ENCODE peak calls at places on chromosome 21, in six cellular contexts. X, Z, C, Y, S and R are unnamed samples. For H3K27me3, the result is how much of the 10 kb centered on the place peaks cover.

GRCh38 chr21:31501921-31502320 is 157.6 kb upstream of the SOD1 start:
- DNase-seq in X (no peak), Z (no peak), C (no peak), Y (no peak), S (no peak), R (no peak)

GRCh38 chr21:41477641-41478318 is 30.2 kb downstream of the TMPRSS2 start:
- DNase-seq in X (no peak), Z (no peak), C (peak), Y (no peak), S (no peak), R (no peak)

GRCh38 chr21:43373387-43374227 is 53.3 kb downstream of the SIK1 start:
- DNase-seq in X (no peak), Z (no peak), C (peak), Y (no peak), S (no peak), R (no peak)

GRCh38 chr21:42299324-42300044 is 15.7 kb downstream of the TFF3 start:
- DNase-seq in X (peak), Z (no peak), C (no peak), Y (no peak), S (peak), R (no peak)

GRCh38 chr21:29843818-29844217 is 96.0 kb downstream of the GRIK1 start:
- DNase-seq in X (no peak), Z (no peak), C (no peak), Y (no peak), S (no peak), R (no peak)

GRCh38 chr21:42621828-42622199 is 31.6 kb upstream of the PDE9A start:
- DNase-seq in X (no peak), Z (no peak), C (no peak), Y (no peak), S (no peak), R (no peak)

GRCh38 chr21:43365611-43366426 is 61.1 kb downstream of the SIK1 start:
- DNase-seq in X (no peak), Z (no peak), C (no peak), Y (no peak), S (no peak), R (no peak)

GRCh38 chr21:46141767-46142580 is 13.4 kb downstream of the FTCD start:
- DNase-seq in X (no peak), Z (no peak), C (no peak), Y (no peak), S (peak), R (no peak)

GRCh38 chr21:42027085-42027803 is 17.1 kb upstream of the ZBTB21 start:
- DNase-seq in X (no peak), Z (no peak), C (no peak), Y (no peak), S (no peak), R (no peak)

GRCh38 chr21:41707231-41707988 is 59.4 kb downstream of the RIPK4 start:
- DNase-seq in X (peak), Z (no peak), C (peak), Y (no peak), S (no peak), R (no peak)

GRCh38 chr21:33559813-33560212 is 17.0 kb downstream of the SON start:
- DNase-seq in X (no peak), Z (no peak), C (no peak), Y (no peak), S (no peak), R (no peak)

GRCh38 chr21:46154955-46155513 is 345 bp downstream of the FTCD start:
- DNase-seq in X (no peak), Z (no peak), C (no peak), Y (no peak), S (no peak), R (peak)

GRCh38 chr21:34889287-34889536 is 159.9 kb downstream of the RUNX1 start:
- DNase-seq in X (peak), Z (no peak), C (peak), Y (no peak), S (peak), R (no peak)

GRCh38 chr21:32348604-32349332 is 44.0 kb downstream of the URB1 start:
- DNase-seq in X (peak), Z (no peak), C (no peak), Y (no peak), S (no peak), R (no peak)

GRCh38 chr21:10616535-10616934 is 95.2 kb downstream of the TPTE start:
- DNase-seq in X (no peak), Z (no peak), C (no peak), Y (no peak), S (no peak), R (no peak)

GRCh38 chr21:32463889-32464300 is 51.4 kb downstream of the EVA1C start:
- DNase-seq in X (no peak), Z (no peak), C (peak), Y (peak), S (no peak), R (no peak)

GRCh38 chr21:17501107-17502006 is 11.5 kb upstream of the CXADR start:
- DNase-seq in X (peak), Z (no peak), C (no peak), Y (no peak), S (no peak), R (no peak)

GRCh38 chr21:43712268-43712942 is 6.5 kb upstream of the PDXK start:
- DNase-seq in X (peak), Z (no peak), C (peak), Y (peak), S (no peak), R (no peak)

GRCh38 chr21:39087976-39088370 is 95.3 kb downstream of the PSMG1 start:
- DNase-seq in X (no peak), Z (no peak), C (no peak), Y (no peak), S (no peak), R (no peak)

GRCh38 chr21:39085843-39086415 is 97.3 kb downstream of the PSMG1 start:
- DNase-seq in X (no peak), Z (no peak), C (no peak), Y (no peak), S (no peak), R (no peak)

GRCh38 chr21:39087238-39087975 is 95.8 kb downstream of the PSMG1 start:
- DNase-seq in X (no peak), Z (no peak), C (peak), Y (no peak), S (peak), R (no peak)

GRCh38 chr21:39086547-39086946 is 96.7 kb downstream of the PSMG1 start:
- DNase-seq in X (no peak), Z (no peak), C (no peak), Y (no peak), S (no peak), R (no peak)

DNA sequence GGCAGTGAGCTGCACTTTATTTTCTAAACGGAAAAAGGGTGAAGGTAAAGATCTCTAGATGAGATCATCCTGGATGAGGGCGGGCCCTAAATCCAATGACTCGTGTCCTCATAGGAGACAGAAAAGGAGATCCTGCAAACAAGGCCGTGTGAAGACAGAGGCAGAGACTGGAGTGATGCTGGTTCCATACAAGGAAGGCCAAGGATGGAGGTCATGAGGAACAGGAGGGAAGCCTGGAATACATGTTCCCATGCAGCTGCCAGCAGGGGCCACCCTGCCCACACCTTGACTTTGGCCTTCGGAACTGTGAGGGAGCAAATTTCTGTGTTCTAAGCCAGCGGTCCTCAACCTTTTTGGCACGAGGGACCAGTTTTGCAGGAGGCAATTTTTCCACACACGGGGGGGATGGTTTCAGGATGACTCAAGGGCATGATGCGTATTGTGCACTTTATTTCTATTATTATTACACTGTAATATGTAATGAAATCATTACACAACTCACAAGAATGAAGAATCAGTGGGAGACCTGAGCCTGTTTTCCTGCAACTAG is 94.3 kb downstream of the PSMG1 start:
- DNase-seq in X (no peak), Z (no peak), C (peak), Y (no peak), S (peak), R (no peak)
- TF ChIP-seq CTCF in X (no peak), Z (peak), C (peak), Y (no peak), S (no peak), R (peak)

DNA sequence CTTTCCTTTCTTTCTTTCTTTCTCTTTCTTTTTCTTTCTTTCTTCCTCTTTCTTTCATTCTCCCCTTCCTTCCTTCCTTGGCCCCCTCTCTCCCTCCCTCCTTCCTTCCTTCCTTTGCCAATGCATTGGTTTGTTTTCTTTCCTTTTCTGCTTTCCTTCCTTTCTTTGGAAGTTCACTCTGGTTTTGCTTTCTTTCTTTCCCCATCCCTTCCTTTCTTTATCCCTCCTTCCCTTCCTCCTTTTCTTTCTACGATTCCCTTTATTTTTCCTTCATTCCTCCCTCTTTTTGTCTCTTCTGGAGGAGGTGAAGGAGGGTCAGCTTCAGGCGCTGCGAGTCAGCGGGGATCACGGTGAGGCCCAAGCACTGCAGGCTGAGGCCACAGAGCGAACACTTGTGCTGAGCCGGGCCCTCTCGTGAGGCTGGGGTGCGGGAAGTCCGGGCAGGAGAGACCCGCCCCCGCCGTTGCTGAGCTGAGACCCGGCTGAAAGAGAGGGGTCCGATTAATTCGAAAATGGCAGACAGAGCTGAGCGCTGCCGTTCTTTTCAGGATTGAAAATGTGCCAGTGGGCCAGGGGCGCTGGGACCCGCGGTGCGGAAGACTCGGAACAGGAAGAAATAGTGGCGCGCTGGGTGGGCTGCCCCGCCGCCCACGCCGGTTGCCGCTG is 1.5 kb downstream of the SIM2 start:
- DNase-seq in X (no peak), Z (no peak), C (no peak), Y (no peak), S (no peak), R (no peak)
- H3K27me3 ChIP-seq in X (half or more), Z (under half), C (half or more), Y (half or more), S (half or more), R (half or more)

DNA sequence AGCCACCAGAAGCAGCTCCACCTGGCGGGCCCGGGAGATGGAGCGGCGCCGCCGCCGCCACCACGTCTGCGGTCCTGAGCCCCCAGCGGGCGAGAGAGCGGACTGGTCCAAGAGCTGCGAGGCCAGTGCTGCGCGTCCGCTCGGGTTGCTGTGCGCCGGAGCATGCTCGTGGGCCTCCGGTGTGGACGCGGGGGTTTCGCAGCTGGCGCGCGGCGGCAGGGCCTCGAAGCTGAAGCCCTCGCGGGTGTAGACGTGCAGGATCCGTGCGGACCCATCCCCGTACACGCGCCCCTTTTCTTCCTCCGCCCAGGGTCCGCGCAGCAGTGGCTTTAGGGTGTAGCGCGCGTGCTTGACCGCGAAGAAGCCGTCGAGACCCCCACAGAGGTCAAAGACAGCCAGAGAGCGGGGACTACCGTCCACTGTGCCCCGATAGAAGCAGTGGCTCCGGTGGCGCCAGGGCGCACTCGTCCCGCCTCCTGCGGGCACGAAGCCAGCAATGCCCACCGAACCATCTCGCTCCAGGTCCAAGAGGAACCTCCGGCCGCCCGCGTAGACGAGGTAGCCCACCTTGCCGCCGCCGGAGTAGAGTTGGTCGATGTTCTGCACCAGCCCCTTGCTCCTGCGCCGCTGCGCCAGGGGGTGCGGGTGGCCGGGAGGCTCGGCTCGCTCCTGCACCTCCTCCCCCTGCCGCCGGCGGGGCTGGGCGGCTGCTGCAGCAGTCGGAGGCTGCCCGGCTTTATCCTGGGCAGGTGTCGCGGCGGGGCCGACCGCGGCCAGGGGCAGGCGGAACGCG is 1.1 kb downstream of the ADAMTS5 start:
- DNase-seq in X (peak), Z (no peak), C (peak), Y (no peak), S (peak), R (peak)
- TF ChIP-seq CTCF in X (no peak), Z (peak), C (peak), Y (peak), S (no peak), R (peak)

DNA sequence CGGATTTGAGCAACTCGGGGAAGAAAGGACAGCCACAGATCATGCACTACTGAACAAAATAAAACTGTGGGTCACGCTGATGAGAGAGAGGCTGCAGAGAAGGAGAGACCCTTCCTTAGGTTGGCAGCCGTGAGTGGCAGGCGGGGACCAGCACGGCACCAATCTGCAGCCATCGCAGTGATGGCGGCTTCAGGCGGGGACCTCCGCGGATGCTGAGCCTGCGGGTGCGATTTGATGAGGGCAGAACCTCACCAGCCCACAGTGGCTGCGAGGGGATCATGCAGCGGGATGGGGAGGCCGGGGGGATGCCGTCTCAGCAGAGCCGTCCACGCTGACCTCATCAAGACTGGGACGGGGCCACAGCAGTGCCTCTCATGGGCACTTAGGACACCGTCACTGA is 11.8 kb downstream of the ITGB2 start:
- DNase-seq in X (no peak), Z (no peak), C (no peak), Y (no peak), S (no peak), R (no peak)
- H3K27me3 ChIP-seq in X (under half), Z (under half), C (under half), Y (under half), S (under half), R (under half)